ENCODE peak calls at places on chromosomes 7 and 10, in four cellular contexts. L is effector memory CD4-positive, alpha-beta T cell; A is MM.1S; B is CD4-positive, CD25-positive, alpha-beta regulatory T cell. H is an unnamed sample.
A peak's percentile ranks its signal among the peaks of the same experiment; 100 is the strongest.

GRCh38 chr7:25240896-25241295 is 12.6 kb upstream of the NPVF start:
- DNase-seq in L (no peak), A (no peak), B (no peak), H (no peak)

GRCh38 chr10:9228770-9229169 is 1174.3 kb downstream of the GATA3 start:
- DNase-seq in L (no peak), A (no peak), B (no peak), H (no peak)

GRCh38 chr10:43905502-43906236 is 257.0 kb upstream of the ZNF32 start:
- DNase-seq in L (no peak), A (no peak), B (no peak), H (no peak)

GRCh38 chr10:132460071-132460470 is 63.1 kb downstream of the PWWP2B start:
- DNase-seq in L (no peak), A (no peak), B (no peak), H (no peak)

GRCh38 chr10:44925224-44925623 is 14.1 kb downstream of the TMEM72 start:
- DNase-seq in L (no peak), A (peak; percentile 72), B (no peak), H (no peak)

GRCh38 chr7:27213150-27213903 is 13.4 kb upstream of the HOXA13 start:
- DNase-seq in L (no peak), A (no peak), B (no peak), H (no peak)

GRCh38 chr7:26549281-26549943 is 257.8 kb downstream of the SNX10 start:
- DNase-seq in L (no peak), A (no peak), B (no peak), H (no peak)

GRCh38 chr10:49139866-49140195 is 6.0 kb upstream of the FAM170B start:
- DNase-seq in L (no peak), A (no peak), B (no peak), H (no peak)

GRCh38 chr7:26937306-26937705 is 72.9 kb upstream of the SKAP2 start:
- DNase-seq in L (no peak), A (no peak), B (no peak), H (no peak)

GRCh38 chr10:30413996-30414576 is 19.9 kb upstream of the MAP3K8 start:
- DNase-seq in L (no peak), A (peak; percentile 70), B (no peak), H (peak; percentile 46)

GRCh38 chr10:48772059-48772458 is 87.4 kb downstream of the WDFY4 start:
- DNase-seq in L (no peak), A (no peak), B (no peak), H (no peak)

GRCh38 chr10:118365702-118366101 is 23.6 kb upstream of the FAM204A start:
- DNase-seq in L (no peak), A (no peak), B (no peak), H (no peak)

GRCh38 chr7:70134029-70134445 is 535.8 kb downstream of the AUTS2 start:
- DNase-seq in L (no peak), A (no peak), B (no peak), H (no peak)

GRCh38 chr7:119197872-119198527 is 973.5 kb downstream of the ANKRD7 start:
- DNase-seq in L (no peak), A (peak; percentile 76), B (no peak), H (no peak)

GRCh38 chr7:73920406-73921134 is 59.6 kb downstream of the TMEM270 start:
- DNase-seq in L (no peak), A (no peak), B (no peak), H (no peak)

GRCh38 chr7:38040831-38041230 is 120.4 kb downstream of the EPDR1 start:
- DNase-seq in L (no peak), A (no peak), B (no peak), H (no peak)

GRCh38 chr7:50590535-50590934 is 25.3 kb upstream of the DDC start:
- DNase-seq in L (no peak), A (no peak), B (no peak), H (no peak)

GRCh38 chr10:110861930-110862677 is 9.6 kb upstream of the PDCD4 start:
- DNase-seq in L (no peak), A (no peak), B (no peak), H (no peak)

GRCh38 chr10:16242859-16243613 is 193.8 kb upstream of the PTER start:
- DNase-seq in L (no peak), A (no peak), B (no peak), H (no peak)

GRCh38 chr7:112338786-112339185 is 111.5 kb upstream of the IFRD1 start:
- DNase-seq in L (no peak), A (no peak), B (no peak), H (no peak)

GRCh38 chr10:33749042-33749441 is 414.6 kb upstream of the NRP1 start:
- DNase-seq in L (no peak), A (no peak), B (no peak), H (no peak)

GRCh38 chr10:6737080-6737641 is 157.1 kb upstream of the PRKCQ start:
- DNase-seq in L (no peak), A (no peak), B (no peak), H (no peak)

GRCh38 chr7:35747611-35748010 is 52.7 kb upstream of the HERPUD2 start:
- DNase-seq in L (no peak), A (no peak), B (no peak), H (no peak)

GRCh38 chr7:36209814-36210183 is 56.7 kb downstream of the EEPD1 start:
- DNase-seq in L (no peak), A (no peak), B (no peak), H (no peak)

GRCh38 chr7:82624337-82624736 is 180.8 kb upstream of the CACNA2D1 start:
- DNase-seq in L (no peak), A (no peak), B (no peak), H (no peak)

GRCh38 chr10:42513921-42514320 is 124.4 kb downstream of the ZNF33B start:
- DNase-seq in L (no peak), A (no peak), B (no peak), H (no peak)

GRCh38 chr7:55473935-55474334 is 98.4 kb downstream of the VOPP1 start:
- DNase-seq in L (no peak), A (no peak), B (no peak), H (no peak)

GRCh38 chr7:137898839-137899681 is 52.3 kb upstream of the DGKI start:
- DNase-seq in L (peak; percentile 40), A (peak; percentile 85), B (peak; percentile 56), H (peak; percentile 62)

GRCh38 chr10:73908853-73909611 is 1.9 kb upstream of the PLAU start:
- DNase-seq in L (peak; percentile 27), A (no peak), B (no peak), H (peak; percentile 80)

GRCh38 chr7:80505900-80506500 is 5.9 kb downstream of the GNAT3 start:
- DNase-seq in L (no peak), A (no peak), B (no peak), H (no peak)

GRCh38 chr7:3559178-3559765 is 258.2 kb downstream of the SDK1 start:
- DNase-seq in L (no peak), A (no peak), B (no peak), H (no peak)

GRCh38 chr7:1825877-1826741 is 156.0 kb downstream of the ELFN1 start:
- DNase-seq in L (no peak), A (no peak), B (no peak), H (no peak)

GRCh38 chr7:94697671-94697994 is 41.7 kb upstream of the SGCE start:
- DNase-seq in L (no peak), A (no peak), B (no peak), H (no peak)

GRCh38 chr7:831596-832291 is 532 bp upstream of the SUN1 start:
- DNase-seq in L (no peak), A (peak; percentile 73), B (no peak), H (peak; percentile 49)

GRCh38 chr10:97714401-97715258 is 1.1 kb downstream of the MARVELD1 start:
- DNase-seq in L (no peak), A (no peak), B (no peak), H (no peak)

GRCh38 chr7:57215423-57215822 is 83.2 kb upstream of the ZNF479 start:
- DNase-seq in L (no peak), A (no peak), B (no peak), H (no peak)

GRCh38 chr7:57211428-57212100 is 79.3 kb upstream of the ZNF479 start:
- DNase-seq in L (no peak), A (no peak), B (no peak), H (no peak)

GRCh38 chr7:57218196-57218716 is 86.0 kb upstream of the ZNF479 start:
- DNase-seq in L (no peak), A (no peak), B (no peak), H (no peak)

GRCh38 chr7:57220746-57221145 is 88.5 kb upstream of the ZNF479 start:
- DNase-seq in L (no peak), A (no peak), B (no peak), H (no peak)

GRCh38 chr7:57216340-57216739 is 84.1 kb upstream of the ZNF479 start:
- DNase-seq in L (no peak), A (no peak), B (no peak), H (no peak)
- H3K9me3 ChIP-seq in L (no peaks in the 10 kb centered on the region), A (no peaks in the 10 kb centered on the region), B (peaks cover 5% of the 10 kb centered on the region), H (no peaks in the 10 kb centered on the region)

GRCh38 chr10:8055420-8056349 is 1.2 kb downstream of the GATA3 start:
- DNase-seq in L (no peak), A (no peak), B (peak; percentile 31), H (no peak)
- H3K4me1 ChIP-seq in L (peaks cover 51% of the 10 kb centered on the region), A (no peaks in the 10 kb centered on the region), B (peaks cover 66% of the 10 kb centered on the region), H (peaks cover 59% of the 10 kb centered on the region)

GRCh38 chr7:99539213-99539811 is 12.6 kb downstream of the FAM200A start:
- DNase-seq in L (no peak), A (no peak), B (no peak), H (no peak)
- H3K9me3 ChIP-seq in L (peaks cover 4% of the 10 kb centered on the region), A (no peaks in the 10 kb centered on the region), B (peaks cover 15% of the 10 kb centered on the region), H (peaks cover 10% of the 10 kb centered on the region)

GRCh38 chr7:143390773-143391114 is 9.6 kb downstream of the ZYX start:
- DNase-seq in L (no peak), A (no peak), B (no peak), H (no peak)

GRCh38 chr7:143392875-143393266 is 11.7 kb downstream of the ZYX start:
- DNase-seq in L (no peak), A (no peak), B (no peak), H (no peak)

GRCh38 chr7:143390098-143390772 is 9.1 kb downstream of the ZYX start:
- DNase-seq in L (no peak), A (no peak), B (no peak), H (no peak)

GRCh38 chr7:143393267-143394041 is 12.3 kb downstream of the ZYX start:
- DNase-seq in L (no peak), A (no peak), B (no peak), H (no peak)

DNA sequence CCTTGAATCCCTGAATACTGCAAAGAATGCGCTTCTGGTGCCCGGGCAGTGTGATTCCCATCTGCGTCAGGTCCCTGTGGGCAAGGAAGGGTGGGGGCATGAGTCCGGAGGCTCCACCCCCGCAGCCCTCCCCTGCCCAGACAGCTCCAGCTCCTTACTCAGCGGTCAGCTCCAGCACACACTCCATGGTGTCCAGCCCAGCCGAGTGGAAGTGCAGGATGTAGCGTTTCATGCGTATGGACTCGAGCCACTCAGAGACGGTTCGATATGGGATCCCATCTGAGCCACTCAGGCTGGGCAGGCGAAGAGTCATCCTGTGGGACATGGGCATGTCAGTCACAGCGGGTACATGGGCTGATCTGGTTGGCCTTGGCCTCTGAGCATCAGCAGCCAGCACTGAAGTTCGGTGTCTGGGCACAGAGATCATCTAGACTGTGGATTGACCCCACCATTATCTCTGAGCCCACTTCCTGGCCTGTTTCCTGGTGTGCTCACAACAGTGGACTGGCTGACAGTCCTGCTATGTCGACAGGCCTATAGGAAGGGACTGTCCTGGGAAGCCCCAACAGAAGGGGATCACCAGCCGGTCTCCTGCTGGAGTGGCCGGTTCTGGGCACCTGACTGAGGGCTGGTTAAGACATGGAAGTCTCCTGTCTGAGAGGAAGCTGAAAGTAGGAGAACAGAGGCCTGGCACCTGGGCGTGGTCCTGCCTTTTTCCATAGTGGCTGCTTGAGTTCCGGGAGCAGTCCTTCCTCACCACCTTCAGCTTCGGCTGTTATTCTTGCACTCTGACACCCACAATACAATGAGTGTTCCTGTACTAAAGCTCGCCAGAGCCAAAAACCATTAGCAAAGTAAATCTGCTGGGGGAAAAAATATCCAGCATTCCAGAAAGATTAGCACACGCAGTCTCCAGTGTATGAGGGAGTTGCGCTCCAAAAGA is 10.6 kb downstream of the ZYX start:
- DNase-seq in L (no peak), A (no peak), B (no peak), H (no peak)
- H3K4me1 ChIP-seq in L (peaks cover 2% of the 10 kb centered on the region), A (no peaks in the 10 kb centered on the region), B (peaks cover 2% of the 10 kb centered on the region), H (peaks cover 7% of the 10 kb centered on the region)